ENCODE peak calls at places on chromosomes 7 and 10, in four cellular contexts. H, R, K and P are unnamed samples.
A peak's percentile ranks its signal among the peaks of the same experiment; 100 is the strongest.

GRCh38 chr7:30390872-30391646 is 87.5 kb downstream of the NOD1 start:
- DNase-seq in K (no peak), R (no peak), H (no peak), P (no peak)

GRCh38 chr7:129776397-129776792 is 164.9 kb downstream of the NRF1 start:
- DNase-seq in R (no peak), K (no peak), H (no peak), P (no peak)

GRCh38 chr10:31706921-31707571 is 221.6 kb downstream of the ARHGAP12 start:
- DNase-seq in R (no peak), H (peak; percentile 60), K (no peak), P (no peak)

GRCh38 chr7:85090138-85090537 is 96.7 kb downstream of the SEMA3D start:
- DNase-seq in R (no peak), K (no peak), H (no peak), P (no peak)

GRCh38 chr7:130899638-130900401 is 165.8 kb upstream of the KLF14 start:
- DNase-seq in H (peak; percentile 39), R (no peak), K (no peak), P (no peak)

GRCh38 chr7:122217125-122217524 is 73.1 kb upstream of the AASS start:
- DNase-seq in R (no peak), K (no peak), H (no peak), P (no peak)

GRCh38 chr10:61939575-61940301 is 38.2 kb downstream of the ARID5B start:
- DNase-seq in R (no peak), K (no peak), H (peak; percentile 52), P (no peak)

GRCh38 chr10:123991622-123992570 is 100.3 kb upstream of the CPXM2 start:
- DNase-seq in R (no peak), H (no peak), K (no peak), P (no peak)

GRCh38 chr10:42926831-42927230 is 144.2 kb downstream of the BMS1 start:
- DNase-seq in H (no peak), R (no peak), K (no peak), P (no peak)

GRCh38 chr7:105578496-105578895 is 2.8 kb downstream of the EFCAB10 start:
- DNase-seq in K (no peak), H (no peak), R (no peak), P (no peak)

GRCh38 chr7:40673285-40673684 is 538.5 kb downstream of the SUGCT start:
- DNase-seq in K (no peak), H (no peak), R (no peak), P (peak; percentile 14)

GRCh38 chr10:133030791-133031190 is 56.9 kb upstream of the ADGRA1 start:
- DNase-seq in H (no peak), K (no peak), R (no peak), P (no peak)

GRCh38 chr7:142890838-142891485 is 5.4 kb upstream of the TRPV6 start:
- DNase-seq in R (no peak), H (no peak), K (no peak), P (no peak)

GRCh38 chr10:76302936-76303656 is 871.7 kb downstream of the LRMDA start:
- DNase-seq in H (no peak), K (no peak), R (no peak), P (no peak)

GRCh38 chr7:18655969-18656761 is 160.6 kb downstream of the HDAC9 start:
- DNase-seq in R (no peak), K (no peak), H (no peak), P (no peak)

GRCh38 chr7:4268040-4268965 is 413.8 kb upstream of the FOXK1 start:
- DNase-seq in K (no peak), R (no peak), H (no peak), P (no peak)

GRCh38 chr10:132725202-132725601 is 60.7 kb downstream of the NKX6-2 start:
- DNase-seq in K (no peak), R (no peak), H (no peak), P (no peak)

GRCh38 chr10:97549587-97550322 is 22.8 kb upstream of the ANKRD2 start:
- DNase-seq in H (no peak), R (peak; percentile 42), K (no peak), P (no peak)